ENCODE peak calls at places on chromosomes 12 and 14, in five cellular contexts. One of them, this sample, is unnamed.

GRCh38 chr12:68793436-68793835 is 14.5 kb upstream of the MDM2 start:
- DNase-seq in stimulated activated CD4-positive, alpha-beta T cell treated with anti-CD3 and anti-CD28 coated beads, Interleukin-15, amount 100 ng/mL, for 24 hours: no peak
- DNase-seq in fibroblast of the aortic adventitia: no peak
- DNase-seq in upper lobe of right lung: no peak
- DNase-seq in endothelial cell: no peak
- DNase-seq in this sample: no peak

GRCh38 chr12:51238510-51239334 is at the start of gene DAZAP2:
- DNase-seq in stimulated activated CD4-positive, alpha-beta T cell treated with anti-CD3 and anti-CD28 coated beads, Interleukin-15, amount 100 ng/mL, for 24 hours: peak
- DNase-seq in fibroblast of the aortic adventitia: peak
- DNase-seq in upper lobe of right lung: peak
- DNase-seq in endothelial cell: peak
- DNase-seq in this sample: peak

GRCh38 chr12:42483534-42483857 is 106.0 kb downstream of the PRICKLE1 start:
- DNase-seq in stimulated activated CD4-positive, alpha-beta T cell treated with anti-CD3 and anti-CD28 coated beads, Interleukin-15, amount 100 ng/mL, for 24 hours: peak
- DNase-seq in fibroblast of the aortic adventitia: no peak
- DNase-seq in upper lobe of right lung: no peak
- DNase-seq in endothelial cell: peak
- DNase-seq in this sample: peak

GRCh38 chr14:106875503-106875902 is 1349.1 kb downstream of the TMEM121 start:
- DNase-seq in stimulated activated CD4-positive, alpha-beta T cell treated with anti-CD3 and anti-CD28 coated beads, Interleukin-15, amount 100 ng/mL, for 24 hours: peak
- DNase-seq in fibroblast of the aortic adventitia: no peak
- DNase-seq in upper lobe of right lung: no peak
- DNase-seq in endothelial cell: no peak
- DNase-seq in this sample: no peak

GRCh38 chr14:59534361-59534987 is 42.1 kb downstream of the CCDC175 start:
- DNase-seq in stimulated activated CD4-positive, alpha-beta T cell treated with anti-CD3 and anti-CD28 coated beads, Interleukin-15, amount 100 ng/mL, for 24 hours: no peak
- DNase-seq in fibroblast of the aortic adventitia: no peak
- DNase-seq in upper lobe of right lung: no peak
- DNase-seq in endothelial cell: no peak
- DNase-seq in this sample: no peak

GRCh38 chr14:20848316-20848954 is 42.8 kb upstream of the RNASE3 start:
- DNase-seq in stimulated activated CD4-positive, alpha-beta T cell treated with anti-CD3 and anti-CD28 coated beads, Interleukin-15, amount 100 ng/mL, for 24 hours: no peak
- DNase-seq in fibroblast of the aortic adventitia: peak
- DNase-seq in upper lobe of right lung: no peak
- DNase-seq in endothelial cell: no peak
- DNase-seq in this sample: peak

GRCh38 chr12:132689227-132689626 is 1.8 kb downstream of the PXMP2 start:
- DNase-seq in stimulated activated CD4-positive, alpha-beta T cell treated with anti-CD3 and anti-CD28 coated beads, Interleukin-15, amount 100 ng/mL, for 24 hours: no peak
- DNase-seq in fibroblast of the aortic adventitia: no peak
- DNase-seq in upper lobe of right lung: no peak
- DNase-seq in endothelial cell: no peak
- DNase-seq in this sample: no peak

GRCh38 chr12:18690653-18691052 is 47.2 kb downstream of the PLCZ1 start:
- DNase-seq in stimulated activated CD4-positive, alpha-beta T cell treated with anti-CD3 and anti-CD28 coated beads, Interleukin-15, amount 100 ng/mL, for 24 hours: no peak
- DNase-seq in fibroblast of the aortic adventitia: peak
- DNase-seq in upper lobe of right lung: no peak
- DNase-seq in endothelial cell: no peak
- DNase-seq in this sample: no peak

GRCh38 chr12:50604640-50604920 is 99.8 kb downstream of the DIP2B start:
- DNase-seq in stimulated activated CD4-positive, alpha-beta T cell treated with anti-CD3 and anti-CD28 coated beads, Interleukin-15, amount 100 ng/mL, for 24 hours: no peak
- DNase-seq in fibroblast of the aortic adventitia: no peak
- DNase-seq in upper lobe of right lung: no peak
- DNase-seq in endothelial cell: no peak
- DNase-seq in this sample: no peak

GRCh38 chr14:74988131-74988530 is 14.6 kb upstream of the EIF2B2 start:
- DNase-seq in stimulated activated CD4-positive, alpha-beta T cell treated with anti-CD3 and anti-CD28 coated beads, Interleukin-15, amount 100 ng/mL, for 24 hours: no peak
- DNase-seq in fibroblast of the aortic adventitia: peak
- DNase-seq in upper lobe of right lung: no peak
- DNase-seq in endothelial cell: no peak
- DNase-seq in this sample: peak

GRCh38 chr14:77574446-77575125 is 41.9 kb downstream of the SPTLC2 start:
- DNase-seq in stimulated activated CD4-positive, alpha-beta T cell treated with anti-CD3 and anti-CD28 coated beads, Interleukin-15, amount 100 ng/mL, for 24 hours: no peak
- DNase-seq in fibroblast of the aortic adventitia: peak
- DNase-seq in upper lobe of right lung: no peak
- DNase-seq in endothelial cell: no peak
- DNase-seq in this sample: no peak

GRCh38 chr12:6226002-6226700 is 26.0 kb downstream of the CD9 start:
- DNase-seq in stimulated activated CD4-positive, alpha-beta T cell treated with anti-CD3 and anti-CD28 coated beads, Interleukin-15, amount 100 ng/mL, for 24 hours: no peak
- DNase-seq in fibroblast of the aortic adventitia: peak
- DNase-seq in upper lobe of right lung: no peak
- DNase-seq in endothelial cell: no peak
- DNase-seq in this sample: no peak

GRCh38 chr12:107092669-107093546 is 441 bp downstream of the CRY1 start:
- DNase-seq in stimulated activated CD4-positive, alpha-beta T cell treated with anti-CD3 and anti-CD28 coated beads, Interleukin-15, amount 100 ng/mL, for 24 hours: peak
- DNase-seq in fibroblast of the aortic adventitia: peak
- DNase-seq in upper lobe of right lung: peak
- DNase-seq in endothelial cell: peak
- DNase-seq in this sample: no peak

GRCh38 chr14:90140298-90140955 is 78.6 kb downstream of the KCNK13 start:
- DNase-seq in stimulated activated CD4-positive, alpha-beta T cell treated with anti-CD3 and anti-CD28 coated beads, Interleukin-15, amount 100 ng/mL, for 24 hours: no peak
- DNase-seq in fibroblast of the aortic adventitia: peak
- DNase-seq in upper lobe of right lung: no peak
- DNase-seq in endothelial cell: no peak
- DNase-seq in this sample: no peak

GRCh38 chr12:26088999-26089398 is 35.8 kb downstream of the BHLHE41 start:
- DNase-seq in stimulated activated CD4-positive, alpha-beta T cell treated with anti-CD3 and anti-CD28 coated beads, Interleukin-15, amount 100 ng/mL, for 24 hours: no peak
- DNase-seq in fibroblast of the aortic adventitia: no peak
- DNase-seq in upper lobe of right lung: no peak
- DNase-seq in endothelial cell: no peak
- DNase-seq in this sample: no peak

GRCh38 chr14:51873221-51873893 is 12.9 kb downstream of the GNG2 start:
- DNase-seq in stimulated activated CD4-positive, alpha-beta T cell treated with anti-CD3 and anti-CD28 coated beads, Interleukin-15, amount 100 ng/mL, for 24 hours: peak
- DNase-seq in fibroblast of the aortic adventitia: peak
- DNase-seq in upper lobe of right lung: no peak
- DNase-seq in endothelial cell: no peak
- DNase-seq in this sample: no peak

GRCh38 chr12:1325666-1326065 is 268.7 kb downstream of the FBXL14 start:
- DNase-seq in stimulated activated CD4-positive, alpha-beta T cell treated with anti-CD3 and anti-CD28 coated beads, Interleukin-15, amount 100 ng/mL, for 24 hours: no peak
- DNase-seq in fibroblast of the aortic adventitia: no peak
- DNase-seq in upper lobe of right lung: no peak
- DNase-seq in endothelial cell: no peak
- DNase-seq in this sample: no peak

GRCh38 chr12:78375461-78375860 is 489.1 kb upstream of the SYT1 start:
- DNase-seq in stimulated activated CD4-positive, alpha-beta T cell treated with anti-CD3 and anti-CD28 coated beads, Interleukin-15, amount 100 ng/mL, for 24 hours: no peak
- DNase-seq in fibroblast of the aortic adventitia: no peak
- DNase-seq in upper lobe of right lung: no peak
- DNase-seq in endothelial cell: no peak
- DNase-seq in this sample: no peak

GRCh38 chr12:113766133-113766879 is 199.8 kb downstream of the RBM19 start:
- DNase-seq in stimulated activated CD4-positive, alpha-beta T cell treated with anti-CD3 and anti-CD28 coated beads, Interleukin-15, amount 100 ng/mL, for 24 hours: no peak
- DNase-seq in fibroblast of the aortic adventitia: no peak
- DNase-seq in upper lobe of right lung: no peak
- DNase-seq in endothelial cell: peak
- DNase-seq in this sample: no peak